ENCODE peak calls at places on chromosomes 7 and 10, in six cellular contexts. V, O, S, M, A and W are unnamed samples.

GRCh38 chr10:54758791-54759190 is 42.2 kb downstream of the PCDH15 start:
- DNase-seq in V (no peak), O (no peak), S (no peak), M (no peak), A (no peak), W (no peak)

GRCh38 chr10:3766046-3766761 is 18.8 kb downstream of the KLF6 start:
- DNase-seq in V (no peak), O (no peak), S (no peak), M (no peak), A (no peak), W (no peak)

GRCh38 chr10:69968830-69969229 is 83.8 kb upstream of the MACROH2A2 start:
- DNase-seq in V (no peak), O (peak), S (no peak), M (no peak), A (no peak), W (peak)

GRCh38 chr7:140059288-140060242 is 3.2 kb downstream of the PARP12 start:
- DNase-seq in V (no peak), O (peak), S (peak), M (peak), A (no peak), W (no peak)

GRCh38 chr7:47580811-47581331 is 1.0 kb downstream of the TNS3 start:
- DNase-seq in V (peak), O (no peak), S (no peak), M (no peak), A (no peak), W (no peak)

GRCh38 chr10:104472957-104473745 is 119.5 kb downstream of the CFAP58 start:
- DNase-seq in V (no peak), O (no peak), S (no peak), M (no peak), A (no peak), W (no peak)

GRCh38 chr7:29146888-29147609 is 712 bp upstream of the CPVL start:
- DNase-seq in V (no peak), O (no peak), S (no peak), M (peak), A (no peak), W (no peak)

GRCh38 chr10:89428873-89429272 is 14.5 kb downstream of the IFIT5 start:
- DNase-seq in V (no peak), O (no peak), S (no peak), M (peak), A (no peak), W (no peak)

GRCh38 chr10:77943086-77943901 is 16.7 kb upstream of the DLG5 start:
- DNase-seq in V (no peak), O (no peak), S (no peak), M (no peak), A (no peak), W (no peak)

GRCh38 chr10:121851791-121852190 is 76.0 kb downstream of the ATE1 start:
- DNase-seq in V (no peak), O (no peak), S (no peak), M (peak), A (no peak), W (no peak)

GRCh38 chr10:70347321-70347720 is 35.1 kb downstream of the LRRC20 start:
- DNase-seq in V (no peak), O (no peak), S (no peak), M (no peak), A (no peak), W (no peak)

GRCh38 chr10:131841669-131842139 is 59.1 kb upstream of the PPP2R2D start:
- DNase-seq in V (no peak), O (no peak), S (no peak), M (no peak), A (no peak), W (no peak)

GRCh38 chr10:71277914-71278665 is 41.0 kb upstream of the SLC29A3 start:
- DNase-seq in V (no peak), O (no peak), S (no peak), M (no peak), A (no peak), W (no peak)

GRCh38 chr10:124010024-124010423 is 83.4 kb downstream of the CHST15 start:
- DNase-seq in V (no peak), O (no peak), S (no peak), M (no peak), A (no peak), W (no peak)

GRCh38 chr7:121504478-121504877 is 108.4 kb upstream of the FAM3C start:
- DNase-seq in V (no peak), O (no peak), S (no peak), M (no peak), A (no peak), W (no peak)

GRCh38 chr7:149226840-149227494 is 12.5 kb upstream of the ZNF212 start:
- DNase-seq in V (no peak), O (no peak), S (no peak), M (no peak), A (no peak), W (no peak)

GRCh38 chr10:75658036-75658435 is 226.6 kb downstream of the LRMDA start:
- DNase-seq in V (no peak), O (no peak), S (no peak), M (no peak), A (no peak), W (no peak)

GRCh38 chr10:30185916-30186315 is 126.5 kb upstream of the JCAD start:
- DNase-seq in V (no peak), O (peak), S (no peak), M (no peak), A (no peak), W (no peak)

GRCh38 chr10:77289027-77289501 is 348.5 kb downstream of the KCNMA1 start:
- DNase-seq in V (no peak), O (no peak), S (no peak), M (no peak), A (no peak), W (no peak)

GRCh38 chr7:135808206-135808605 is 59.6 kb upstream of the FAM180A start:
- DNase-seq in V (no peak), O (no peak), S (no peak), M (no peak), A (no peak), W (no peak)

GRCh38 chr7:26436996-26437547 is 145.4 kb downstream of the SNX10 start:
- DNase-seq in V (no peak), O (no peak), S (no peak), M (peak), A (no peak), W (no peak)

GRCh38 chr7:147586526-147586925 is 1004.0 kb upstream of the C7orf33 start:
- DNase-seq in V (no peak), O (no peak), S (no peak), M (no peak), A (no peak), W (no peak)

GRCh38 chr7:45592230-45592991 is 18.2 kb downstream of the ADCY1 start:
- DNase-seq in V (no peak), O (no peak), S (no peak), M (no peak), A (no peak), W (no peak)

GRCh38 chr10:65030263-65030662 is 1509.1 kb downstream of the REEP3 start:
- DNase-seq in V (no peak), O (no peak), S (no peak), M (no peak), A (no peak), W (no peak)

GRCh38 chr10:119658274-119658673 is 7.1 kb downstream of the BAG3 start:
- DNase-seq in V (no peak), O (peak), S (peak), M (no peak), A (no peak), W (peak)

GRCh38 chr10:44890721-44891550 is 20.2 kb upstream of the TMEM72 start:
- DNase-seq in V (no peak), O (no peak), S (no peak), M (no peak), A (no peak), W (no peak)

GRCh38 chr7:83178066-83178465 is 15.4 kb upstream of the PCLO start:
- DNase-seq in V (no peak), O (no peak), S (no peak), M (peak), A (no peak), W (no peak)

GRCh38 chr7:114293289-114294012 is 121.2 kb upstream of the FOXP2 start:
- DNase-seq in V (no peak), O (no peak), S (no peak), M (no peak), A (no peak), W (no peak)

GRCh38 chr10:92990615-92991014 is 70.0 kb upstream of the CYP26C1 start:
- DNase-seq in V (no peak), O (no peak), S (no peak), M (no peak), A (peak), W (no peak)

GRCh38 chr7:124032369-124033092 is at the start of gene TMEM229A:
- DNase-seq in V (peak), O (no peak), S (no peak), M (peak), A (no peak), W (no peak)

GRCh38 chr7:105877736-105878135 is 1.3 kb upstream of the ATXN7L1 start:
- DNase-seq in V (no peak), O (no peak), S (no peak), M (no peak), A (no peak), W (no peak)

GRCh38 chr7:92889081-92889480 is 52.7 kb upstream of the CDK6 start:
- DNase-seq in V (no peak), O (no peak), S (no peak), M (no peak), A (no peak), W (no peak)

GRCh38 chr7:130197094-130197493 is 8.1 kb downstream of the TMEM209 start:
- DNase-seq in V (no peak), O (no peak), S (no peak), M (no peak), A (no peak), W (no peak)

GRCh38 chr7:77415474-77415821 is 701 bp downstream of the GSAP start:
- DNase-seq in V (no peak), O (no peak), S (no peak), M (peak), A (no peak), W (no peak)

GRCh38 chr7:48078470-48078869 is 10.6 kb upstream of the UPP1 start:
- DNase-seq in V (no peak), O (no peak), S (no peak), M (peak), A (no peak), W (no peak)

GRCh38 chr7:127745445-127745844 is 93.5 kb downstream of the SND1 start:
- DNase-seq in V (no peak), O (no peak), S (no peak), M (no peak), A (no peak), W (no peak)

GRCh38 chr7:120260111-120260510 is 12.9 kb upstream of the KCND2 start:
- DNase-seq in V (no peak), O (no peak), S (no peak), M (no peak), A (no peak), W (no peak)

GRCh38 chr7:79778786-79779382 is 325.4 kb upstream of the MAGI2 start:
- DNase-seq in V (no peak), O (peak), S (no peak), M (no peak), A (no peak), W (no peak)

GRCh38 chr7:26789481-26790175 is 74.8 kb downstream of the SKAP2 start:
- DNase-seq in V (no peak), O (no peak), S (no peak), M (peak), A (no peak), W (no peak)

GRCh38 chr7:157973971-157974677 is 613.5 kb downstream of the PTPRN2 start:
- DNase-seq in V (no peak), O (no peak), S (no peak), M (no peak), A (no peak), W (no peak)